ENCODE peak calls at places on chromosomes 3 and 15, in five cellular contexts. One of them, this sample, is unnamed.

GRCh38 chr15:60297047-60297446 is 100.7 kb downstream of the ANXA2 start:
- DNase-seq in thoracic aorta: no peak
- DNase-seq in RPMI8226: no peak
- DNase-seq in neural crest cell: no peak
- DNase-seq in DMS53: no peak
- DNase-seq in this sample: no peak

GRCh38 chr3:126212629-126213375 is 32.4 kb upstream of the ALDH1L1 start:
- DNase-seq in thoracic aorta: no peak
- DNase-seq in RPMI8226: peak
- DNase-seq in neural crest cell: peak
- DNase-seq in DMS53: peak
- DNase-seq in this sample: peak

GRCh38 chr3:39086066-39086657 is 21.3 kb downstream of the GORASP1 start:
- DNase-seq in thoracic aorta: no peak
- DNase-seq in RPMI8226: no peak
- DNase-seq in neural crest cell: no peak
- DNase-seq in DMS53: no peak
- DNase-seq in this sample: no peak

GRCh38 chr3:64518950-64519349 is 168.8 kb downstream of the ADAMTS9 start:
- DNase-seq in thoracic aorta: no peak
- DNase-seq in RPMI8226: no peak
- DNase-seq in neural crest cell: no peak
- DNase-seq in DMS53: no peak
- DNase-seq in this sample: peak

GRCh38 chr15:28887344-28888174 is 1.8 kb downstream of the APBA2 start:
- DNase-seq in thoracic aorta: no peak
- DNase-seq in RPMI8226: no peak
- DNase-seq in neural crest cell: no peak
- DNase-seq in DMS53: no peak
- DNase-seq in this sample: no peak

GRCh38 chr3:133301194-133301593 is 98.7 kb upstream of the BFSP2 start:
- DNase-seq in thoracic aorta: no peak
- DNase-seq in RPMI8226: no peak
- DNase-seq in neural crest cell: no peak
- DNase-seq in DMS53: no peak
- DNase-seq in this sample: peak

GRCh38 chr3:52406791-52407510 is 38.0 kb downstream of the SEMA3G start:
- DNase-seq in thoracic aorta: no peak
- DNase-seq in RPMI8226: no peak
- DNase-seq in neural crest cell: no peak
- DNase-seq in DMS53: no peak
- DNase-seq in this sample: no peak

GRCh38 chr3:134625462-134625861 is 25.4 kb downstream of the KY start:
- DNase-seq in thoracic aorta: no peak
- DNase-seq in RPMI8226: no peak
- DNase-seq in neural crest cell: no peak
- DNase-seq in DMS53: no peak
- DNase-seq in this sample: no peak

GRCh38 chr3:127887321-127887720 is 27.7 kb upstream of the KBTBD12 start:
- DNase-seq in thoracic aorta: no peak
- DNase-seq in RPMI8226: no peak
- DNase-seq in neural crest cell: no peak
- DNase-seq in DMS53: peak
- DNase-seq in this sample: peak

GRCh38 chr3:189975376-189975990 is 145.2 kb downstream of the P3H2 start:
- DNase-seq in thoracic aorta: no peak
- DNase-seq in RPMI8226: no peak
- DNase-seq in neural crest cell: no peak
- DNase-seq in DMS53: no peak
- DNase-seq in this sample: peak

GRCh38 chr3:5197470-5198312 is 10.2 kb downstream of the EDEM1 start:
- DNase-seq in thoracic aorta: no peak
- DNase-seq in RPMI8226: peak
- DNase-seq in neural crest cell: no peak
- DNase-seq in DMS53: no peak
- DNase-seq in this sample: peak

GRCh38 chr3:12810013-12810780 is 13.7 kb downstream of the CAND2 start:
- DNase-seq in thoracic aorta: peak
- DNase-seq in RPMI8226: peak
- DNase-seq in neural crest cell: peak
- DNase-seq in DMS53: peak
- DNase-seq in this sample: peak

GRCh38 chr15:26028086-26028740 is 165.1 kb upstream of the ATP10A start:
- DNase-seq in thoracic aorta: no peak
- DNase-seq in RPMI8226: no peak
- DNase-seq in neural crest cell: no peak
- DNase-seq in DMS53: no peak
- DNase-seq in this sample: no peak

GRCh38 chr3:141959921-141960554 is 83.6 kb downstream of the ATP1B3 start:
- DNase-seq in thoracic aorta: no peak
- DNase-seq in RPMI8226: no peak
- DNase-seq in neural crest cell: no peak
- DNase-seq in DMS53: no peak
- DNase-seq in this sample: peak

GRCh38 chr3:161914703-161915102 is 418.1 kb downstream of the OTOL1 start:
- DNase-seq in thoracic aorta: no peak
- DNase-seq in RPMI8226: peak
- DNase-seq in neural crest cell: peak
- DNase-seq in DMS53: peak
- DNase-seq in this sample: peak

This sample was measured in choroid plexus epithelial cell.